ENCODE peak calls at places on chromosomes 5 and 9, in four cellular contexts. One of them, this sample, is unnamed.
A peak's percentile ranks its signal among the peaks of the same experiment; 100 is the strongest.

GRCh38 chr9:107932036-107932435 is 442.5 kb upstream of the KLF4 start:
- DNase-seq in mammary epithelial cell: no peak
- DNase-seq in HFF-Myc: no peak
- DNase-seq in type B pancreatic cell: no peak
- DNase-seq in this sample: no peak

GRCh38 chr5:165805756-165806155 is 2300.3 kb downstream of the MAT2B start:
- DNase-seq in HFF-Myc: no peak
- DNase-seq in mammary epithelial cell: no peak
- DNase-seq in type B pancreatic cell: no peak
- DNase-seq in this sample: no peak

GRCh38 chr5:74542477-74542876 is 98.1 kb downstream of the ENC1 start:
- DNase-seq in mammary epithelial cell: peak; percentile 81
- DNase-seq in type B pancreatic cell: no peak
- DNase-seq in HFF-Myc: no peak
- DNase-seq in this sample: no peak

GRCh38 chr5:66742083-66742895 is 146.1 kb downstream of the MAST4 start:
- DNase-seq in HFF-Myc: no peak
- DNase-seq in mammary epithelial cell: no peak
- DNase-seq in type B pancreatic cell: no peak
- DNase-seq in this sample: no peak

GRCh38 chr9:87076825-87077224 is 129.5 kb upstream of the GAS1 start:
- DNase-seq in type B pancreatic cell: no peak
- DNase-seq in HFF-Myc: no peak
- DNase-seq in mammary epithelial cell: no peak
- DNase-seq in this sample: no peak

GRCh38 chr5:16842916-16843315 is 93.2 kb downstream of the MYO10 start:
- DNase-seq in type B pancreatic cell: no peak
- DNase-seq in HFF-Myc: no peak
- DNase-seq in mammary epithelial cell: no peak
- DNase-seq in this sample: no peak

GRCh38 chr5:157865844-157866243 is 6.9 kb upstream of the CLINT1 start:
- DNase-seq in mammary epithelial cell: peak; percentile 14
- DNase-seq in HFF-Myc: no peak
- DNase-seq in type B pancreatic cell: no peak
- DNase-seq in this sample: no peak

GRCh38 chr9:101791533-101791932 is 53.1 kb upstream of the GRIN3A start:
- DNase-seq in HFF-Myc: no peak
- DNase-seq in type B pancreatic cell: no peak
- DNase-seq in mammary epithelial cell: no peak
- DNase-seq in this sample: no peak

GRCh38 chr5:150000990-150001659 is 586 bp downstream of the HMGXB3 start:
- DNase-seq in type B pancreatic cell: peak; percentile 70
- DNase-seq in HFF-Myc: no peak
- DNase-seq in mammary epithelial cell: peak; percentile 59
- DNase-seq in this sample: no peak

GRCh38 chr9:124946167-124946566 is 5.3 kb upstream of the GOLGA1 start:
- DNase-seq in HFF-Myc: no peak
- DNase-seq in type B pancreatic cell: no peak
- DNase-seq in mammary epithelial cell: no peak
- DNase-seq in this sample: no peak

GRCh38 chr9:124939944-124940343 is 939 bp downstream of the GOLGA1 start:
- DNase-seq in mammary epithelial cell: no peak
- DNase-seq in type B pancreatic cell: no peak
- DNase-seq in HFF-Myc: no peak
- DNase-seq in this sample: no peak

GRCh38 chr9:124940521-124940893 is 376 bp downstream of the GOLGA1 start:
- DNase-seq in mammary epithelial cell: no peak
- DNase-seq in HFF-Myc: no peak
- DNase-seq in type B pancreatic cell: no peak
- DNase-seq in this sample: no peak

GRCh38 chr9:124940894-124941688 is at the start of gene GOLGA1:
- DNase-seq in HFF-Myc: peak; percentile 66
- DNase-seq in mammary epithelial cell: peak; percentile 95
- DNase-seq in type B pancreatic cell: peak; percentile 97
- DNase-seq in this sample: peak; percentile 99

DNA sequence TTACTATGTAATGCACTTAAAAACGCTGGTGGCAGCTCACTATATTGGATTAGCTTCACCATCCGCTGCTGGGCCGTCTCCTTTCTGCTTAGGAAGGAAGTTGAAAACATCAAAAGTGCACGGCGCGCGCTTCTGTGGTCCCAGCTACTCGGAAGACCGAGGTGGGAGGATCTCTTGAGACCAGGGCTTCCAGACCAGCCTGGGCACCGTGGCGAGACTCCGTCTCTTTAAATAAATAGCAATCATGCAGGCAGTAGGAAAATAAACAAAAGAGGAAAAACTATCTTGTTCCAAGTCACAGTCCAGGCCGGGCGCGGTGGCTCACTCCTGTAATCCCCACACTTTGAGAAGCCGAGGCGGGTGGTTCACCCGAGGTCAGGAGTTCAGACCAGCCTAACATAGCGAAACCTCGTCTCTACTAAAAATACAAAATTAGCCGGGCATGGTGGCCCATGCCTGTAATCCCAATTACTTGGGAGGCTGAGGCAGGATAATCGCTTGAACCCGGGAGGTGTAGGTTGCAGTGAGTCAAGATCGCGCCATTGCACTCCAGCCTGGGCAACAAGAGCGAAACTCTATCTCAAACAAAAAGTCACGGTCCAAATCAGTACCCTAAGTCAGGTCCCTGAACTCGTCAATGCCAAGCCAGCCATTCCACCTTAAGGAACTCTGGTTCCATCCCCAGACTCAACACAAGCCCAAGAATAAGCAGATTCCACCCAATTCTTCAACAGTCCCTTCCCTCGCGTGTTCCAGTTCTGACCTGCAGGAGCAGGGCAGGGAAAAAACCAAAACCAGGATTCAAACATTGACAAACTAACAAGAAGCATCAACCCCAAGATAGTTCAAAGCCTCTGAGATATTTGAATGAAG is 1.0 kb upstream of the GOLGA1 start:
- DNase-seq in mammary epithelial cell: peak; percentile 9
- DNase-seq in HFF-Myc: no peak
- DNase-seq in type B pancreatic cell: no peak
- DNase-seq in this sample: no peak
- TF ChIP-seq CTCF in mammary epithelial cell: no peak
- TF ChIP-seq CTCF in HFF-Myc: no peak
- TF ChIP-seq CTCF in type B pancreatic cell: no peak
- TF ChIP-seq CTCF in this sample: no peak

GRCh38 chr9:2116073-2116472 is 100.9 kb downstream of the SMARCA2 start:
- DNase-seq in mammary epithelial cell: peak; percentile 18
- DNase-seq in HFF-Myc: no peak
- DNase-seq in type B pancreatic cell: no peak
- DNase-seq in this sample: no peak
- TF ChIP-seq CTCF in mammary epithelial cell: peak; percentile 58
- TF ChIP-seq CTCF in HFF-Myc: peak; percentile 57
- TF ChIP-seq CTCF in type B pancreatic cell: peak; percentile 65
- TF ChIP-seq CTCF in this sample: peak; percentile 43

DNA sequence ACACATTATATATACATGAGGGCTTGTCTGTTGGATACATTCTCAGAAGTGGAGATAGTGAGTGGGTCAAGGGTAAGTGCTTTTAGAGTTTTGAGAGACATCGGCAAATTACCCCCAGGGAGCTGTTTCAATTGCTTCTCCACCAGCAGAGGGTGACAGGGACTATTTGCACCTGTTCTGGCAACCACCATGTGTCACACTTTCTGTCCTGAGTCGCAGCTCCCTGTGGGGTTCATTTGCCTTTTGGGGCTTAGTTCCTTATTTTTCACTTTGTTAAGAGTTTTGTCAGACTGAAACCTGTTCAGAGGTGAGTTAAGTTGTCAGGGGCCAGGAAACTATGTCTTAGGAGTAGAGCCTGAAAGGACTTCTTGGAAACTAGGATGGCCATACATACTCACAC is 20.1 kb upstream of the SLC36A1 start:
- DNase-seq in mammary epithelial cell: no peak
- DNase-seq in type B pancreatic cell: no peak
- DNase-seq in HFF-Myc: no peak
- DNase-seq in this sample: no peak
- TF ChIP-seq CTCF in mammary epithelial cell: no peak
- TF ChIP-seq CTCF in type B pancreatic cell: no peak
- TF ChIP-seq CTCF in HFF-Myc: no peak
- TF ChIP-seq CTCF in this sample: no peak

GRCh38 chr5:92678576-92679105 is 902.4 kb downstream of the NR2F1-AS1 start:
- DNase-seq in HFF-Myc: no peak
- DNase-seq in type B pancreatic cell: no peak
- DNase-seq in mammary epithelial cell: no peak
- DNase-seq in this sample: no peak
- TF ChIP-seq CTCF in HFF-Myc: peak; percentile 28
- TF ChIP-seq CTCF in type B pancreatic cell: peak; percentile 68
- TF ChIP-seq CTCF in mammary epithelial cell: peak; percentile 37
- TF ChIP-seq CTCF in this sample: peak; percentile 41

DNA sequence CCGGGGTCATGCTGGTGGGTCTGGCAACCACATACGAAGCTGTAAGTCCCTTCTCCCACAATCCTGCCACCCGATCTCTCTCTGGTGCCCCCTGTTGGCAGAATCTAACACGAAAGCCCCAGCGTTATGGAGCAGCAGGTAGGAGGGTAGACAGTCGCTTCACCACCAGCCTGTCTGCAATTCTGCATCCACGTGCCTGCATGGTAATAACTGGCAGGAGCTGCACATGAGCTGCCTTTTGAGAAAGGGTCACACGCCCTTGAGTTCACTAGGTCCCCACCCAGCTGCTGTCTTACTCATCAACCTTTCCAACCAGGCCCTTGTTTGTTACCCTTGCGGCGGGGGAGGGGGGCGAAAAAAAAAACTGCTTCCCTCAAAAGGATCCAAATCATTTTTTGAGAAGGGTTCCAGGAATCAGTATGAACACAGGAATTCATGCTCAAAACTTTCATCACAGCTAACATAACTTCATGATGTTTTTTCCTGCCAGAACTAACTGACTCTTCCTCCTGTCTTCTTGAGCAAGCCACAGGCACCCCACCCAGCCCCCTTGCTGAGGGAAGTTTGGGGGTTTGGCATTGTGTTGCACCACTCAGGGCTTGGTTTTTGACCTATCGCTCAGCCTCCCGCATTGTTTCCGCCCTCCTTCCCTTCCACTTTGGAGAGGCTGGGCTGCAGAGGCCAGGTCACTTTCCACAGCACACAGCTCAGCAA is 19.6 kb upstream of the TMEM252 start:
- DNase-seq in HFF-Myc: no peak
- DNase-seq in mammary epithelial cell: no peak
- DNase-seq in type B pancreatic cell: no peak
- DNase-seq in this sample: no peak
- TF ChIP-seq CTCF in HFF-Myc: peak; percentile 55
- TF ChIP-seq CTCF in mammary epithelial cell: no peak
- TF ChIP-seq CTCF in type B pancreatic cell: peak; percentile 64
- TF ChIP-seq CTCF in this sample: peak; percentile 10

This sample was measured in osteocyte.